ENCODE peak calls at places on chromosomes 13 and 19, in seven cellular contexts. Q is H9, C is IMR-90, X is trophoblast cell, S is neuronal stem cell, P is H1, A is mesenchymal stem cell. W is an unnamed sample.

GRCh38 chr13:46641274-46642081 is 88.5 kb downstream of the LRCH1 start:
- DNase-seq in Q (no peak), C (no peak), X (peak; percentile 41), S (no peak), P (no peak), A (peak; percentile 45), W (no peak)

GRCh38 chr13:110307697-110308376 is 753 bp downstream of the COL4A2 start:
- DNase-seq in Q (peak; percentile 49), C (peak; percentile 59), X (peak; percentile 83), S (peak; percentile 41), P (no peak), A (peak; percentile 53), W (peak; percentile 37)

GRCh38 chr13:36363464-36363863 is 17.3 kb upstream of the SPART start:
- DNase-seq in Q (no peak), C (no peak), X (no peak), S (no peak), P (no peak), A (no peak), W (no peak)

GRCh38 chr19:27745978-27746542 is 1466.9 kb downstream of the UQCRFS1 start:
- DNase-seq in Q (peak; percentile 2), C (no peak), X (no peak), S (no peak), P (no peak), A (no peak), W (no peak)

GRCh38 chr13:75829874-75830273 is 193.7 kb downstream of the LMO7 start:
- DNase-seq in Q (no peak), C (peak; percentile 35), X (no peak), S (no peak), P (no peak), A (no peak), W (no peak)

GRCh38 chr19:5628919-5629481 is 6.1 kb downstream of the SAFB start:
- DNase-seq in Q (no peak), C (no peak), X (no peak), S (no peak), P (no peak), A (no peak), W (no peak)

GRCh38 chr13:94247890-94248289 is 231.6 kb downstream of the DCT start:
- DNase-seq in Q (no peak), C (no peak), X (no peak), S (no peak), P (no peak), A (no peak), W (no peak)

GRCh38 chr13:74098077-74098476 is 36.1 kb downstream of the KLF12 start:
- DNase-seq in Q (no peak), C (no peak), X (no peak), S (no peak), P (no peak), A (no peak), W (no peak)

GRCh38 chr19:7550987-7551761 is 15.7 kb downstream of the PNPLA6 start:
- DNase-seq in Q (peak; percentile 98), C (peak; percentile 30), X (peak; percentile 84), S (peak; percentile 90), P (peak; percentile 93), A (peak; percentile 21), W (peak; percentile 99)

GRCh38 chr19:27775395-27775794 is 1437.6 kb downstream of the UQCRFS1 start:
- DNase-seq in Q (peak; percentile 16), C (no peak), X (no peak), S (no peak), P (no peak), A (no peak), W (peak; percentile 30)

GRCh38 chr13:84207509-84207908 is 325.2 kb upstream of the SLITRK1 start:
- DNase-seq in Q (no peak), C (no peak), X (no peak), S (no peak), P (no peak), A (no peak), W (no peak)

GRCh38 chr13:108496364-108497215 is 132.8 kb upstream of the MYO16 start:
- DNase-seq in Q (peak; percentile 41), C (no peak), X (no peak), S (peak; percentile 26), P (no peak), A (peak; percentile 9), W (peak; percentile 51)

GRCh38 chr13:98022210-98022609 is 68.7 kb downstream of the IPO5 start:
- DNase-seq in Q (no peak), C (peak; percentile 93), X (peak; percentile 85), S (no peak), P (no peak), A (peak; percentile 85), W (peak; percentile 50)

GRCh38 chr13:91045351-91046034 is 302.0 kb upstream of the MIR17HG start:
- DNase-seq in Q (no peak), C (no peak), X (peak; percentile 19), S (peak; percentile 5), P (no peak), A (peak; percentile 17), W (peak; percentile 56)

GRCh38 chr13:28551498-28551895 is 56.6 kb upstream of the FLT1 start:
- DNase-seq in Q (no peak), C (no peak), X (no peak), S (no peak), P (no peak), A (no peak), W (no peak)

GRCh38 chr13:113933901-113934300 is 40.0 kb downstream of the C13orf46 start:
- DNase-seq in Q (no peak), C (no peak), X (no peak), S (no peak), P (no peak), A (no peak), W (no peak)

GRCh38 chr19:21308778-21309177 is 20.4 kb downstream of the ZNF708 start:
- DNase-seq in Q (no peak), C (no peak), X (no peak), S (no peak), P (no peak), A (no peak), W (no peak)

GRCh38 chr19:42143341-42144234 is 11.3 kb upstream of the POU2F2 start:
- DNase-seq in Q (peak; percentile 73), C (peak; percentile 30), X (peak; percentile 46), S (peak; percentile 64), P (no peak), A (peak; percentile 52), W (peak; percentile 73)

GRCh38 chr19:35717665-35718344 is at the start of gene KMT2B:
- DNase-seq in Q (peak; percentile 98), C (no peak), X (no peak), S (no peak), P (no peak), A (no peak), W (no peak)

GRCh38 chr19:33498391-33499000 is 23.1 kb downstream of the PEPD start:
- DNase-seq in Q (no peak), C (no peak), X (no peak), S (no peak), P (no peak), A (no peak), W (no peak)

GRCh38 chr19:4018140-4018613 is 10.6 kb downstream of the PIAS4 start:
- DNase-seq in Q (no peak), C (no peak), X (no peak), S (no peak), P (no peak), A (no peak), W (no peak)

GRCh38 chr19:18803550-18804138 is 12.5 kb upstream of the COMP start:
- DNase-seq in Q (no peak), C (no peak), X (no peak), S (no peak), P (no peak), A (no peak), W (no peak)

GRCh38 chr19:18802354-18802753 is 11.2 kb upstream of the COMP start:
- DNase-seq in Q (peak; percentile 89), C (no peak), X (no peak), S (no peak), P (no peak), A (no peak), W (peak; percentile 63)

GRCh38 chr19:18807861-18808331 is 16.8 kb upstream of the COMP start:
- DNase-seq in Q (no peak), C (no peak), X (no peak), S (no peak), P (no peak), A (no peak), W (no peak)

GRCh38 chr19:18804139-18804601 is 13.1 kb upstream of the COMP start:
- DNase-seq in Q (no peak), C (no peak), X (no peak), S (no peak), P (no peak), A (no peak), W (no peak)

DNA sequence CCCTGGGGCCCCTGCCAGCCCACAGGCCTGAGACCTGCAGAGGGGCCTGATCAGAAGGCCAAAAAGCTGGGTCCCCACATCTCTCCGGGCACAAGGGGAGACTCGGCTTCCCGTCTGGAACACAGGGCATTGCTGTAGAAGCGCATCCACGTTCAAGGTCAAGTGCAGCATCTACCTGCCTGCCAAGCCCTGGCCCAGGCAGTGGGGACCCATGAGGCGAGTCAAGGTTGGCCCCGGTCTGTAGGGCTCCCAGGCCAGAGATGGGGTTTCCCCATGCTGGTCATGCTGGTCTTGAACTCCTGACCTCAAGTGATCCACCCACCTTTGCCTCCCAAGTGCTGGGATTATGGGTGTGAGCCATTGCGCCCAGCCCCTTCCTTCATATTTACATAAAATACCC is 13.5 kb upstream of the COMP start:
- DNase-seq in Q (no peak), C (no peak), X (no peak), S (no peak), P (no peak), A (no peak), W (no peak)
- H3K4ac ChIP-seq in Q (no peak overlapping the region), C (no peak overlapping the region), X (no peak overlapping the region), S (no peak overlapping the region), P (no peak overlapping the region), A (no peak overlapping the region), W (no peak overlapping the region)

DNA sequence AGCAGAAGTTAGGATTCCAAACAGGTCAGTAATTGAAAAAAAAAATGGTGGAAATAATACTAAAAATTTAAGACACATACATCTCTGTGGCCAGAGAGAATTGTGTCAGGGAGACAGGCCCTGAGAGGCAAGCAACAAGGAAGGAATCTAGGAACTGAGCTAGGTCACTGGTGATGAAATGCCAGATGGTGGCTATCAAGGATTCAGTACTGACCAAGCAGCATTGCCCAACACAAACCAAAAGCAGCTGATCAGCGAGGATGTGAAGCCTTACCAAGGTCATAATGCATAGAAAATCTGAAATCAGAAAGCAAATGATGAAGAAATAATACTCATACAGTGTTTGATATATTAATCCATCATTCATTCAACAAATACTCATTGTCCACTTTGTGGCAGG is 905.0 kb downstream of the GPC5 start:
- DNase-seq in Q (no peak), C (peak; percentile 48), X (no peak), S (no peak), P (no peak), A (peak; percentile 45), W (no peak)
- H2BK5ac ChIP-seq in Q (no peak overlapping the region), C (no peak overlapping the region), X (no peak overlapping the region), S (no peak overlapping the region), P (no peak overlapping the region), A (no peak overlapping the region), W (no peak overlapping the region)

DNA sequence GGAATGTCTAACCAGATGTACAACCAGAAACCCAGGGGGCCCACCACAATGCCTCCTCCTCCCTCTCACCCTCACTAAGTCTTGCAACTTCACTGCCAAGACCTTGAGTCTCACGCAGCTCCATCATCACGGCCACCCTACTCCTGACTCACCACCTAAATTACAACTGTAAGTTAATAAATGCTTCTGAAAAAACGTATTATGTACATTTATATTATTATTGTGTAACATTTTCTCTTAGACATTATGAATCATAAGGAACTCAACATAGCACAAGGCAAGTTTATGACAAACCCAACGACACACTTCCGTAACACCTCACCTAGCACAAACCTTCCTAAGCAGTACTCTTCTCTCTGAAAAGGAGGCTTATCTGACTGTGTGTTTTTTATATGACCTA is 20.7 kb downstream of the MIPEP start:
- DNase-seq in Q (no peak), C (peak; percentile 95), X (no peak), S (no peak), P (no peak), A (no peak), W (no peak)
- H3K4ac ChIP-seq in Q (no peak overlapping the region), C (peak overlapping the region; percentile 97), X (no peak overlapping the region), S (no peak overlapping the region), P (no peak overlapping the region), A (no peak overlapping the region), W (no peak overlapping the region)

GRCh38 chr13:45180303-45180702 is 20.5 kb downstream of the KCTD4 start:
- DNase-seq in Q (no peak), C (no peak), X (no peak), S (no peak), P (no peak), A (no peak), W (no peak)
- H2BK5ac ChIP-seq in Q (no peak overlapping the region), C (peak overlapping the region; percentile 62), X (no peak overlapping the region), S (no peak overlapping the region), P (no peak overlapping the region), A (no peak overlapping the region), W (no peak overlapping the region)

W was measured in mesendoderm.